ENCODE peak calls at places on chromosomes 3 and 15, in nine cellular contexts. P is stimulated activated CD4-positive, alpha-beta T cell treated with anti-CD3 and anti-CD28 coated beads, Interleukin-4, amount 100 ng/mL, for 4 hours; H is psoas muscle; M is NCI-H446 treated with DMSO at 0.1 percent for 48 hours; R is B cell; Q is SK-MEL-5; O is HCT116; I is keratinocyte; J is cerebellar cortex. C is an unnamed sample.

GRCh38 chr3:171239757-171240503 is 213.4 kb upstream of the SLC2A2 start:
- DNase-seq in P (no peak), H (no peak), M (no peak), R (no peak), Q (no peak), O (no peak), I (no peak), J (no peak), C (no peak)

GRCh38 chr3:33602829-33603228 is 115.2 kb downstream of the CLASP2 start:
- DNase-seq in P (no peak), H (no peak), M (no peak), R (no peak), Q (no peak), O (no peak), I (no peak), J (peak), C (no peak)

GRCh38 chr3:48738926-48739616 is 22.1 kb upstream of the IP6K2 start:
- DNase-seq in P (no peak), H (peak), M (no peak), R (no peak), Q (no peak), O (no peak), I (no peak), J (no peak), C (no peak)

GRCh38 chr3:149720918-149721317 is 31.4 kb downstream of the COMMD2 start:
- DNase-seq in P (no peak), H (no peak), M (no peak), R (no peak), Q (no peak), O (no peak), I (no peak), J (no peak), C (no peak)

GRCh38 chr3:155744091-155744625 is 713 bp downstream of the PLCH1 start:
- DNase-seq in P (peak), H (peak), M (peak), R (no peak), Q (peak), O (peak), I (no peak), J (peak), C (peak)

GRCh38 chr15:45333550-45333949 is 44.8 kb downstream of the GATM start:
- DNase-seq in P (no peak), H (peak), M (no peak), R (no peak), Q (peak), O (no peak), I (no peak), J (peak), C (no peak)

GRCh38 chr3:38397320-38397719 is 50.7 kb downstream of the XYLB start:
- DNase-seq in P (no peak), H (no peak), M (no peak), R (no peak), Q (no peak), O (no peak), I (no peak), J (no peak), C (no peak)

GRCh38 chr3:49377483-49377882 is 19.3 kb upstream of the GPX1 start:
- DNase-seq in P (peak), H (no peak), M (no peak), R (no peak), Q (no peak), O (no peak), I (no peak), J (no peak), C (no peak)

GRCh38 chr15:38253448-38253847 is 812 bp downstream of the SPRED1 start:
- DNase-seq in P (no peak), H (no peak), M (no peak), R (no peak), Q (peak), O (peak), I (no peak), J (peak), C (no peak)

GRCh38 chr3:18079739-18080138 is 337.3 kb upstream of the TBC1D5 start:
- DNase-seq in P (no peak), H (no peak), M (no peak), R (no peak), Q (no peak), O (peak), I (no peak), J (no peak), C (no peak)

GRCh38 chr15:74179101-74179841 is 5.8 kb downstream of the ISLR start:
- DNase-seq in P (no peak), H (peak), M (no peak), R (no peak), Q (peak), O (no peak), I (no peak), J (no peak), C (no peak)

GRCh38 chr3:13518516-13519351 is 30.2 kb upstream of the FBLN2 start:
- DNase-seq in P (no peak), H (peak), M (peak), R (no peak), Q (no peak), O (no peak), I (no peak), J (peak), C (no peak)

GRCh38 chr15:73948982-73949381 is 22.7 kb downstream of the LOXL1 start:
- DNase-seq in P (no peak), H (peak), M (no peak), R (no peak), Q (no peak), O (no peak), I (no peak), J (no peak), C (no peak)

GRCh38 chr3:33877187-33877586 is 78.8 kb downstream of the PDCD6IP start:
- DNase-seq in P (no peak), H (no peak), M (no peak), R (no peak), Q (no peak), O (no peak), I (no peak), J (no peak), C (no peak)

GRCh38 chr3:138472141-138472825 is 37.9 kb downstream of the ESYT3 start:
- DNase-seq in P (no peak), H (no peak), M (no peak), R (no peak), Q (no peak), O (no peak), I (no peak), J (no peak), C (no peak)

GRCh38 chr3:190265795-190266194 is 56.5 kb downstream of the CLDN1 start:
- DNase-seq in P (no peak), H (no peak), M (no peak), R (no peak), Q (no peak), O (peak), I (peak), J (no peak), C (no peak)

GRCh38 chr15:62600376-62600775 is 435.3 kb upstream of the C2CD4B start:
- DNase-seq in P (no peak), H (no peak), M (no peak), R (no peak), Q (peak), O (no peak), I (no peak), J (no peak), C (no peak)

GRCh38 chr3:94004301-94004910 is 24.0 kb downstream of the STX19 start:
- DNase-seq in P (no peak), H (no peak), M (peak), R (peak), Q (peak), O (peak), I (peak), J (peak), C (peak)

GRCh38 chr3:10506696-10507095 is 1.3 kb upstream of the ATP2B2 start:
- DNase-seq in P (no peak), H (no peak), M (no peak), R (no peak), Q (no peak), O (no peak), I (no peak), J (peak), C (no peak)

GRCh38 chr3:133799794-133800585 is 5.6 kb upstream of the SRPRB start:
- DNase-seq in P (no peak), H (no peak), M (no peak), R (no peak), Q (peak), O (no peak), I (no peak), J (no peak), C (no peak)